ENCODE peak calls at places on chromosomes 2 and 18, in nine cellular contexts. One of them, this sample, is unnamed.

GRCh38 chr2:85751627-85752026 is 2.2 kb upstream of the ATOH8 start:
- DNase-seq in ureter: no peak
- DNase-seq in stimulated activated naive B cell treated with anti-CD40 and anti-IgM and Interleukin-4, amounts not matched to agents 10 μg/mL and 1 μg/mL and 100 μg/mL, for 72 hours: no peak
- DNase-seq in endothelial cell of umbilical vein: no peak
- DNase-seq in stimulated activated CD4-positive, alpha-beta T cell treated with anti-CD3 and anti-CD28 coated beads, Interleukin-2, amount 100 ng/mL, for 48 hours: no peak
- DNase-seq in ELF-1: no peak
- DNase-seq in activated T-helper 1 cell treated with Interleukin-2 at 50 U/mL for 16 hours: no peak
- DNase-seq in NAMALWA: no peak
- DNase-seq in uterus: no peak
- DNase-seq in this sample: no peak

GRCh38 chr2:105858868-105859693 is 114.4 kb downstream of the NCK2 start:
- DNase-seq in endothelial cell of umbilical vein: no peak
- DNase-seq in NAMALWA: no peak
- DNase-seq in ELF-1: peak; percentile 84
- DNase-seq in stimulated activated CD4-positive, alpha-beta T cell treated with anti-CD3 and anti-CD28 coated beads, Interleukin-2, amount 100 ng/mL, for 48 hours: no peak
- DNase-seq in uterus: no peak
- DNase-seq in activated T-helper 1 cell treated with Interleukin-2 at 50 U/mL for 16 hours: no peak
- DNase-seq in ureter: no peak
- DNase-seq in stimulated activated naive B cell treated with anti-CD40 and anti-IgM and Interleukin-4, amounts not matched to agents 10 μg/mL and 1 μg/mL and 100 μg/mL, for 72 hours: no peak
- DNase-seq in this sample: no peak

GRCh38 chr18:35507623-35508022 is 9.9 kb upstream of the INO80C start:
- DNase-seq in NAMALWA: no peak
- DNase-seq in ureter: peak; percentile 76
- DNase-seq in uterus: no peak
- DNase-seq in stimulated activated naive B cell treated with anti-CD40 and anti-IgM and Interleukin-4, amounts not matched to agents 10 μg/mL and 1 μg/mL and 100 μg/mL, for 72 hours: no peak
- DNase-seq in activated T-helper 1 cell treated with Interleukin-2 at 50 U/mL for 16 hours: no peak
- DNase-seq in stimulated activated CD4-positive, alpha-beta T cell treated with anti-CD3 and anti-CD28 coated beads, Interleukin-2, amount 100 ng/mL, for 48 hours: no peak
- DNase-seq in endothelial cell of umbilical vein: no peak
- DNase-seq in ELF-1: no peak
- DNase-seq in this sample: no peak

GRCh38 chr2:150646746-150647145 is 159.3 kb upstream of the RND3 start:
- DNase-seq in ELF-1: no peak
- DNase-seq in stimulated activated naive B cell treated with anti-CD40 and anti-IgM and Interleukin-4, amounts not matched to agents 10 μg/mL and 1 μg/mL and 100 μg/mL, for 72 hours: no peak
- DNase-seq in ureter: no peak
- DNase-seq in stimulated activated CD4-positive, alpha-beta T cell treated with anti-CD3 and anti-CD28 coated beads, Interleukin-2, amount 100 ng/mL, for 48 hours: no peak
- DNase-seq in NAMALWA: no peak
- DNase-seq in endothelial cell of umbilical vein: no peak
- DNase-seq in activated T-helper 1 cell treated with Interleukin-2 at 50 U/mL for 16 hours: no peak
- DNase-seq in uterus: no peak
- DNase-seq in this sample: no peak

GRCh38 chr2:47373747-47374146 is 29.2 kb upstream of the MSH2 start:
- DNase-seq in NAMALWA: no peak
- DNase-seq in endothelial cell of umbilical vein: no peak
- DNase-seq in stimulated activated naive B cell treated with anti-CD40 and anti-IgM and Interleukin-4, amounts not matched to agents 10 μg/mL and 1 μg/mL and 100 μg/mL, for 72 hours: no peak
- DNase-seq in stimulated activated CD4-positive, alpha-beta T cell treated with anti-CD3 and anti-CD28 coated beads, Interleukin-2, amount 100 ng/mL, for 48 hours: no peak
- DNase-seq in ELF-1: peak; percentile 58
- DNase-seq in ureter: no peak
- DNase-seq in uterus: no peak
- DNase-seq in activated T-helper 1 cell treated with Interleukin-2 at 50 U/mL for 16 hours: no peak
- DNase-seq in this sample: no peak

GRCh38 chr2:207777124-207777523 is 7.4 kb upstream of the FZD5 start:
- DNase-seq in ureter: no peak
- DNase-seq in endothelial cell of umbilical vein: no peak
- DNase-seq in stimulated activated naive B cell treated with anti-CD40 and anti-IgM and Interleukin-4, amounts not matched to agents 10 μg/mL and 1 μg/mL and 100 μg/mL, for 72 hours: no peak
- DNase-seq in stimulated activated CD4-positive, alpha-beta T cell treated with anti-CD3 and anti-CD28 coated beads, Interleukin-2, amount 100 ng/mL, for 48 hours: no peak
- DNase-seq in NAMALWA: no peak
- DNase-seq in activated T-helper 1 cell treated with Interleukin-2 at 50 U/mL for 16 hours: no peak
- DNase-seq in ELF-1: no peak
- DNase-seq in uterus: no peak
- DNase-seq in this sample: no peak

GRCh38 chr2:72994282-72994990 is 77.1 kb downstream of the SFXN5 start:
- DNase-seq in ureter: peak; percentile 38
- DNase-seq in stimulated activated naive B cell treated with anti-CD40 and anti-IgM and Interleukin-4, amounts not matched to agents 10 μg/mL and 1 μg/mL and 100 μg/mL, for 72 hours: no peak
- DNase-seq in endothelial cell of umbilical vein: no peak
- DNase-seq in NAMALWA: no peak
- DNase-seq in uterus: peak; percentile 11
- DNase-seq in activated T-helper 1 cell treated with Interleukin-2 at 50 U/mL for 16 hours: no peak
- DNase-seq in stimulated activated CD4-positive, alpha-beta T cell treated with anti-CD3 and anti-CD28 coated beads, Interleukin-2, amount 100 ng/mL, for 48 hours: no peak
- DNase-seq in ELF-1: no peak
- DNase-seq in this sample: no peak

GRCh38 chr2:28155627-28156026 is 237.0 kb upstream of the FOSL2 start:
- DNase-seq in stimulated activated naive B cell treated with anti-CD40 and anti-IgM and Interleukin-4, amounts not matched to agents 10 μg/mL and 1 μg/mL and 100 μg/mL, for 72 hours: no peak
- DNase-seq in activated T-helper 1 cell treated with Interleukin-2 at 50 U/mL for 16 hours: no peak
- DNase-seq in stimulated activated CD4-positive, alpha-beta T cell treated with anti-CD3 and anti-CD28 coated beads, Interleukin-2, amount 100 ng/mL, for 48 hours: no peak
- DNase-seq in NAMALWA: peak; percentile 24
- DNase-seq in ureter: no peak
- DNase-seq in ELF-1: peak; percentile 51
- DNase-seq in endothelial cell of umbilical vein: no peak
- DNase-seq in uterus: no peak
- DNase-seq in this sample: no peak

GRCh38 chr18:60090170-60090569 is 190.4 kb downstream of the PMAIP1 start:
- DNase-seq in endothelial cell of umbilical vein: no peak
- DNase-seq in stimulated activated CD4-positive, alpha-beta T cell treated with anti-CD3 and anti-CD28 coated beads, Interleukin-2, amount 100 ng/mL, for 48 hours: no peak
- DNase-seq in uterus: no peak
- DNase-seq in NAMALWA: peak; percentile 58
- DNase-seq in activated T-helper 1 cell treated with Interleukin-2 at 50 U/mL for 16 hours: no peak
- DNase-seq in ELF-1: no peak
- DNase-seq in ureter: no peak
- DNase-seq in stimulated activated naive B cell treated with anti-CD40 and anti-IgM and Interleukin-4, amounts not matched to agents 10 μg/mL and 1 μg/mL and 100 μg/mL, for 72 hours: no peak
- DNase-seq in this sample: no peak

GRCh38 chr2:36536776-36537175 is 61.2 kb downstream of the FEZ2 start:
- DNase-seq in uterus: no peak
- DNase-seq in stimulated activated CD4-positive, alpha-beta T cell treated with anti-CD3 and anti-CD28 coated beads, Interleukin-2, amount 100 ng/mL, for 48 hours: no peak
- DNase-seq in ureter: no peak
- DNase-seq in ELF-1: no peak
- DNase-seq in stimulated activated naive B cell treated with anti-CD40 and anti-IgM and Interleukin-4, amounts not matched to agents 10 μg/mL and 1 μg/mL and 100 μg/mL, for 72 hours: no peak
- DNase-seq in NAMALWA: no peak
- DNase-seq in endothelial cell of umbilical vein: no peak
- DNase-seq in activated T-helper 1 cell treated with Interleukin-2 at 50 U/mL for 16 hours: no peak
- DNase-seq in this sample: no peak

GRCh38 chr2:156918410-156918809 is 339.1 kb upstream of the GALNT5 start:
- DNase-seq in ELF-1: peak; percentile 16
- DNase-seq in NAMALWA: no peak
- DNase-seq in stimulated activated naive B cell treated with anti-CD40 and anti-IgM and Interleukin-4, amounts not matched to agents 10 μg/mL and 1 μg/mL and 100 μg/mL, for 72 hours: no peak
- DNase-seq in stimulated activated CD4-positive, alpha-beta T cell treated with anti-CD3 and anti-CD28 coated beads, Interleukin-2, amount 100 ng/mL, for 48 hours: no peak
- DNase-seq in endothelial cell of umbilical vein: peak; percentile 31
- DNase-seq in activated T-helper 1 cell treated with Interleukin-2 at 50 U/mL for 16 hours: no peak
- DNase-seq in ureter: no peak
- DNase-seq in uterus: no peak
- DNase-seq in this sample: no peak